ENCODE peak calls at places on chromosome 1, in ten cellular contexts. C is activated CD8-positive, alpha-beta memory T cell treated with anti-CD3 and anti-CD28 coated beads for 24 hours; O is astrocyte of the hippocampus; D is dorsolateral prefrontal cortex; R is T1000; H is sigmoid colon; Z is keratinocyte; G is stimulated activated CD4-positive, alpha-beta T cell treated with anti-CD3 and anti-CD28 coated beads, Interleukin-4, amount 100 ng/mL, for 48 hours; B is effector memory CD4-positive, alpha-beta T cell; E is cardiac septum. J is an unnamed sample.

GRCh38 chr1:111025109-111025508 is 61.4 kb upstream of the LRIF1 start:
- DNase-seq in R (no peak), E (no peak), B (no peak), G (no peak), D (no peak), H (no peak), C (no peak), Z (no peak), O (no peak), J (no peak)

GRCh38 chr1:96464991-96465875 is 256.4 kb upstream of the PTBP2 start:
- DNase-seq in B (no peak), O (no peak), E (no peak), G (no peak), C (no peak), R (no peak), D (no peak), H (no peak), Z (no peak), J (no peak)

GRCh38 chr1:156894711-156895407 is 1.3 kb downstream of the PEAR1 start:
- DNase-seq in G (no peak), B (no peak), H (no peak), D (no peak), C (no peak), R (no peak), O (no peak), Z (no peak), E (no peak), J (no peak)

GRCh38 chr1:21653744-21654100 is 15.4 kb downstream of the RAP1GAP start:
- DNase-seq in E (no peak), G (no peak), R (no peak), Z (no peak), B (no peak), H (no peak), C (no peak), O (no peak), D (peak; percentile 83), J (no peak)

GRCh38 chr1:205250699-205251098 is 23.0 kb downstream of the TMCC2 start:
- DNase-seq in C (no peak), O (no peak), B (no peak), E (no peak), Z (no peak), G (no peak), H (no peak), R (no peak), D (no peak), J (no peak)

GRCh38 chr1:237814319-237814924 is 76.3 kb downstream of the ZP4 start:
- DNase-seq in D (no peak), C (no peak), B (no peak), Z (no peak), G (no peak), H (no peak), O (peak; percentile 36), E (no peak), R (no peak), J (no peak)

GRCh38 chr1:2413495-2414296 is 1.3 kb upstream of the PEX10 start:
- DNase-seq in C (peak; percentile 77), H (no peak), B (no peak), G (no peak), D (no peak), Z (no peak), R (no peak), O (no peak), E (no peak), J (peak; percentile 40)

GRCh38 chr1:182348916-182349747 is 42.5 kb downstream of the GLUL start:
- DNase-seq in H (peak; percentile 69), R (no peak), O (peak; percentile 42), D (peak; percentile 9), C (no peak), Z (no peak), B (no peak), E (peak; percentile 78), G (no peak), J (no peak)

GRCh38 chr1:100443739-100444571 is 91.6 kb downstream of the CDC14A start:
- DNase-seq in H (peak; percentile 66), C (peak; percentile 69), D (no peak), E (no peak), O (peak; percentile 27), G (no peak), R (peak; percentile 30), B (no peak), Z (no peak), J (no peak)

GRCh38 chr1:22739648-22740385 is 29.2 kb downstream of the EPHB2 start:
- DNase-seq in G (no peak), E (no peak), O (peak; percentile 98), D (no peak), C (no peak), B (no peak), Z (no peak), R (peak; percentile 59), H (no peak), J (no peak)